ENCODE peak calls at places on chromosomes 12 and 14, in eight cellular contexts. C is stomach, Z is cardiac muscle cell, U is fibroblast of mammary gland, R is neural progenitor cell, I is lower lobe of right lung, H is fibroblast of lung, A is astrocyte of the cerebellum. F is an unnamed sample.

GRCh38 chr14:22650960-22651521 is 6.9 kb upstream of the OR6J1 start:
- DNase-seq in R (no peak), A (no peak), Z (peak), C (no peak), I (no peak), H (peak), U (peak), F (no peak)

GRCh38 chr14:78405071-78405856 is 235.1 kb downstream of the NRXN3 start:
- DNase-seq in C (no peak), U (peak), R (no peak), A (no peak), I (no peak), Z (no peak), H (no peak), F (no peak)

GRCh38 chr12:124909831-124910560 is 4.5 kb downstream of the UBC start:
- DNase-seq in A (no peak), R (no peak), Z (peak), I (no peak), H (peak), C (no peak), U (peak), F (no peak)

GRCh38 chr12:121536058-121536928 is 44.5 kb downstream of the KDM2B start:
- DNase-seq in U (peak), C (peak), Z (peak), R (peak), I (peak), A (peak), H (peak), F (peak)

GRCh38 chr14:81206115-81206514 is 14.6 kb downstream of the GTF2A1 start:
- DNase-seq in C (no peak), I (no peak), R (no peak), U (peak), A (no peak), H (no peak), Z (no peak), F (no peak)

GRCh38 chr14:67510121-67510520 is 21.6 kb upstream of the TMEM229B start:
- DNase-seq in A (no peak), U (peak), I (no peak), H (peak), C (no peak), R (no peak), Z (peak), F (no peak)

GRCh38 chr14:74326369-74327152 is 21.7 kb upstream of the VRTN start:
- DNase-seq in C (no peak), Z (peak), I (no peak), H (no peak), R (peak), U (no peak), A (peak), F (no peak)

GRCh38 chr12:26185532-26186320 is 9.6 kb upstream of the SSPN start:
- DNase-seq in H (no peak), Z (no peak), C (no peak), I (no peak), A (no peak), R (no peak), U (no peak), F (no peak)

GRCh38 chr12:106446429-106447092 is 89.0 kb downstream of the POLR3B start:
- DNase-seq in C (no peak), Z (no peak), R (peak), U (no peak), H (no peak), A (peak), I (no peak), F (no peak)

GRCh38 chr12:104643093-104643646 is 186.4 kb downstream of the CHST11 start:
- DNase-seq in H (no peak), R (no peak), A (no peak), Z (no peak), I (no peak), U (no peak), C (no peak), F (no peak)

GRCh38 chr12:65881965-65882413 is 57.7 kb downstream of the HMGA2 start:
- DNase-seq in U (peak), Z (peak), A (peak), R (peak), H (peak), C (peak), I (peak), F (no peak)

GRCh38 chr14:26598081-26598671 is 343 bp upstream of the NOVA1 start:
- DNase-seq in H (peak), I (peak), U (peak), C (peak), A (peak), Z (peak), R (peak), F (no peak)

GRCh38 chr14:96042218-96042930 is 3.2 kb downstream of the C14orf132 start:
- DNase-seq in I (no peak), R (no peak), A (peak), Z (peak), U (peak), H (peak), C (no peak), F (no peak)

GRCh38 chr12:28065374-28065773 is 92.8 kb upstream of the PTHLH start:
- DNase-seq in H (no peak), R (no peak), C (no peak), Z (no peak), U (no peak), A (no peak), I (no peak), F (no peak)

GRCh38 chr12:113039911-113040425 is 16.6 kb upstream of the DTX1 start:
- DNase-seq in Z (peak), A (no peak), C (no peak), I (no peak), H (no peak), U (peak), R (no peak), F (no peak)

GRCh38 chr14:95515523-95516517 is 630 bp downstream of the SYNE3 start:
- DNase-seq in H (no peak), A (no peak), C (peak), U (no peak), R (peak), I (peak), Z (peak), F (no peak)

GRCh38 chr12:128961308-128961923 is 108.1 kb downstream of the GLT1D1 start:
- DNase-seq in Z (no peak), I (no peak), H (no peak), U (no peak), R (no peak), C (no peak), A (no peak), F (no peak)
- TF ChIP-seq CTCF in Z (no peak), I (no peak), H (no peak), U (no peak), R (no peak), C (no peak), A (no peak), F (no peak)

DNA sequence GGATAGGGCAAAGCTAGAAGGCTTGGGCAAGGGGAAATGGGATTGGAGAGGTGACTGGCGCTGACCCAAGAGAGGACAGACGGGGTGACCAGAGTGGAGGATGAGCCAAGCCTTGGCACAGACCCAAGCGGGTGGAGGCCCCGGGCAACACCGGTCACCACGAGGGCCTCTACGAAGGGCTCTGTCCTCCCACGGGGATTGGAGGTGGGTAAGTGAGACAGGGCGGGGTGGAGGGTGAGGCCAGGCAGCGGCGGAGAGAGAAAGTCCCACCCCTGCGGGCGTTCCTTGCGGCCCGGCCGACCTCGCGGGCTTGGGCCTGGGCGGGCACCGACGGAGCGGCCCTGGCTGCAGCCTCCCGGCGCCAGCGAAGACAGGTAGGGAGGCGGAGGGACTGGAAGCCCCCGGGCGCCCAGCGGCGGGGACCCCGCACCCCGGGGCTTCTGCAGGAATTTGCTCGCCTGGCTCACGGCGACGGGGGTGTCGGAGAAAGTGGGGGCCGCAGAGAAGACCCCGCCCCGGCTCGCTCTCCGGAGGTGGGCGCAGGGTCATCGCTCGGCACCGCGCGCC is at the start of gene PAPLN:
- DNase-seq in I (no peak), Z (peak), C (no peak), U (peak), A (no peak), H (peak), R (peak), F (no peak)
- H3K4me3 ChIP-seq in I (peak), Z (peak), C (peak), U (peak), A (peak), H (peak), R (peak), F (peak)

DNA sequence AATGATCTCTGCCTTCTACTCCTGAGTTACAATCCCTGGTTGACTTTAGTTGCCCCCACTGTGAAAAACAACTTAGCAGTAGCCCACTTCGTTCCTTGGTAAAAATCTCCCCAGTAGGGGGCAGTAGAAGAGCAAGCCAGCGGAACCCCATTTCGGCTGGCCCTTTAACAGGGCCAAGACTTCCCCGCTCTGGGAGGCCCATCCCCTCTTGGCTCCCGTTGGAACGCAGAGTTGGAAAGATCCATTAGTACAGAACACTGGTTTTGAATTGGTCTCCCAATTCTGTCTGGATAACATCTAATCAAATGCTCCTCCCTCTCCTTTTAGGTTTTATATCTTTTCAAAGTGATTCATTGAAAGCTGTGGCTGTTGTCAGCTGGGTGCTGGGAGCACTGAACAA is 1133.3 kb downstream of the BCL11B start:
- DNase-seq in I (no peak), Z (peak), R (peak), A (no peak), U (peak), C (no peak), H (peak), F (no peak)
- TF ChIP-seq CTCF in I (peak), Z (peak), R (peak), A (peak), U (peak), C (no peak), H (no peak), F (peak)

DNA sequence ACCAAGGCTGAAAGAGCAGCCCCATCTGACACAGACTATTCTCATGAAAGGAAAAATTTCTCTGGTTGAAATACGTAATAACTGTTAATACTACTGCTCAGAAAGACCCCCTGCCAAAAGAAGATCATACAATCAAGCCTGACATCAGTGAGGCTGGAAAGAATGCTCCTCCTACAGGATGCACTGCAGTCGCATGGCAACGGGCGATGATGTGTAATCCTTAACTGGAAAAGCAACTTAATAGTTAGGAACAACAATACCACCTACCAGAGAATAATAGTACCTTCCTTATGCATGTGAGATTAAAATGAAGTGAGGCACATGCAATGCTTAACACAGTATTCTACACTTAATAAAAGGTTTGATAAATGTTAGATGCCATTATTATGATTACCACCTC is 1.2 kb upstream of the GOLGA5 start:
- DNase-seq in C (no peak), R (peak), U (peak), I (no peak), A (no peak), H (no peak), Z (peak), F (no peak)
- H3K4me3 ChIP-seq in C (no peak), R (no peak), U (no peak), I (no peak), A (no peak), H (no peak), Z (no peak), F (no peak)

GRCh38 chr14:33756833-33757232 is 194.0 kb downstream of the EGLN3 start:
- DNase-seq in A (no peak), I (no peak), C (no peak), R (no peak), Z (no peak), U (no peak), H (no peak), F (no peak)
- TF ChIP-seq CTCF in A (no peak), I (no peak), C (no peak), R (no peak), Z (no peak), U (no peak), H (no peak), F (no peak)

DNA sequence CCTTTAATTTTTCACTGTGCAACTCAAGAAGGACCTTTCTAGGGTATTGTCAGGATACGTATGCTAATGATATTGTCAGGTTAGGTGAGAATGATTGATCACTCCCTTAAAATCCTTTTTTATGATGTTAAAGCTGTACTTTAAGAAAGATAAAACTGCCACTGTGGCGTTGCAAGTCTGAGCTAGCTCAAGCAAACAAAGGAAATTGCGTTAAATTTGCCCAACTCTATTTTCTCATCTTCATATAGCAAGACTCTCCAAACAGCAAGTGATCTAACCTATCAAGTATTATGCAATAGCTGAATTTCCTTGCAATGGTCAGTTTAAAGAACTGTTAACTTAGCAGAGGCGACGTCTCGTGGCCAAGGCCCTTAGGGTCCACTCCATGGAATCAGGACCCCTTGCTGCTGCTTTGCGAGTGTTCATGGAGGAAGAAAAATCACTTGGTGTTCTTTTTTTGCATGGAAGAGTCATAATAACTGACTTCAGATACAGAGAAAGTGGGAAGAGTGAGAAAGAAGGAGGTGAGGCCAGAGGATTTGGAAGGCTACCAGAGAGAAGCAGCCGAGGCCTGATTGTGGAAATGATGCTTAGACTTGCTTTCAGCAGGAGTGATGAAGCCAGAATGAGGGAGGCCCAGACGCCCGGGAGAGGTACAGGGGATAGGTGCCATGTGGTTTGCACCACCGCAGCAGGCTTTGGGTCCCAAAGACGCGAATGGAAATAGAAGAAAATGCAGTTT is 2.5 kb downstream of the TRAF3 start:
- DNase-seq in U (peak), A (no peak), Z (peak), C (no peak), R (no peak), H (no peak), I (no peak), F (no peak)
- H3K4me3 ChIP-seq in U (no peak), A (no peak), Z (no peak), C (peak), R (no peak), H (peak), I (no peak), F (no peak)

DNA sequence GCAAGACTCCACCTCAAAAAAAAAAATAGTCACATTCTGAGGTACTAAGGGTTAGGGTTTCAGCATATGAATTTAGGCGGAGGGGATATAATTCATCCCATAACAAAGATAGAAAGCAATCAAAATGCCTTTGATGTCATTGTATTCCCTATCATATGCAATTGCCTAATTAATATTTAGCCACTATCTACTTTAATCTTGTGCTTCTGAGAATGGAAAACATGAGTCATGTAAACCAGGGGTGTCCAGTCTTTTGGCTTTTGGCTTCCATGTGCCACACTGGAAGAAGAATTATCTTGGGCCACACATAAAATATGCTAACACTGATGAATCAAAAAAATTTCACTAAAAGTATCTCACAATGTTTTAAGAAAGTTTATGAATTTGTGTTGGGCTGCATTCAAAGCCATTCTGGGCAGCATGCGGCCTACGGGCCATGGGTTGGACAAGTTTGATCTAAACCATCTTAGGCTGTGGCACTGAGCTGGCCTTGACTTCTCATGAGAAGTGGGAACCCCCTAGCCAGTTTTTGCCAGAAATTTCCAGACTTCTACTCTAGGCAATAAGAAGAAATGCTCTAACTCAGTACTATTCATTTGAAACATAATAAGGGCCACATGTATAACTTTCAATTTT is 219.8 kb downstream of the PTPRO start:
- DNase-seq in I (no peak), H (no peak), R (no peak), C (no peak), Z (peak), A (no peak), U (peak), F (no peak)
- TF ChIP-seq CTCF in I (no peak), H (no peak), R (no peak), C (no peak), Z (no peak), A (no peak), U (no peak), F (no peak)

GRCh38 chr14:100567877-100568163 is 19.4 kb downstream of the BEGAIN start:
- DNase-seq in A (no peak), C (no peak), H (no peak), R (peak), U (no peak), Z (no peak), I (no peak), F (no peak)

GRCh38 chr14:100568164-100568997 is 18.8 kb downstream of the BEGAIN start:
- DNase-seq in Z (no peak), U (no peak), R (peak), H (no peak), C (no peak), I (no peak), A (no peak), F (no peak)

GRCh38 chr14:100569734-100570251 is 17.4 kb downstream of the BEGAIN start:
- DNase-seq in R (peak), C (no peak), I (no peak), Z (no peak), A (no peak), H (no peak), U (no peak), F (no peak)

GRCh38 chr14:100570726-100571454 is 16.3 kb downstream of the BEGAIN start:
- DNase-seq in H (no peak), A (no peak), R (no peak), Z (no peak), I (no peak), C (no peak), U (no peak), F (no peak)

GRCh38 chr14:100568998-100569733 is 18.1 kb downstream of the BEGAIN start:
- DNase-seq in Z (no peak), A (no peak), H (no peak), C (no peak), R (no peak), I (no peak), U (no peak), F (no peak)
- H3K4me3 ChIP-seq in Z (peak), A (peak), H (no peak), C (peak), R (peak), I (peak), U (no peak), F (no peak)

GRCh38 chr14:92458959-92459478 is 54.6 kb upstream of the RIN3 start:
- DNase-seq in U (no peak), H (no peak), Z (no peak), R (no peak), C (no peak), A (no peak), I (no peak), F (no peak)

GRCh38 chr14:92457018-92457565 is 56.5 kb upstream of the RIN3 start:
- DNase-seq in U (no peak), H (no peak), I (no peak), A (no peak), R (no peak), Z (no peak), C (no peak), F (no peak)

GRCh38 chr14:92459479-92460421 is 53.8 kb upstream of the RIN3 start:
- DNase-seq in H (no peak), R (no peak), U (peak), C (no peak), A (no peak), Z (peak), I (no peak), F (no peak)

GRCh38 chr14:92456215-92457017 is 57.2 kb upstream of the RIN3 start:
- DNase-seq in Z (peak), I (peak), C (peak), U (peak), A (peak), R (peak), H (peak), F (no peak)

GRCh38 chr14:92458136-92458958 is 55.2 kb upstream of the RIN3 start:
- DNase-seq in Z (no peak), H (no peak), R (no peak), I (no peak), C (no peak), A (no peak), U (no peak), F (no peak)
- TF ChIP-seq CTCF in Z (no peak), H (no peak), R (no peak), I (no peak), C (no peak), A (no peak), U (no peak), F (no peak)

GRCh38 chr12:6915023-6915788 is 826 bp downstream of the ENO2 start:
- DNase-seq in U (no peak), R (peak), C (no peak), H (no peak), A (no peak), Z (no peak), I (peak), F (no peak)
- H3K4me3 ChIP-seq in U (peak), R (peak), C (peak), H (peak), A (peak), Z (peak), I (peak), F (peak)